ENCODE peak calls at places on chromosomes 3 and 15, in ten cellular contexts. J is T-helper 2 cell; O is right cardiac atrium; R is astrocyte; L is choroid plexus epithelial cell; T is GM03348; D is uterus; B is stromal cell of bone marrow; H is AG04450; Z is activated naive CD4-positive, alpha-beta T cell treated with anti-CD3 and anti-CD28 coated beads, Interleukin-2, amount 10 ng/mL, durations not matched to agents 7 days and 5 days. M is an unnamed sample.

GRCh38 chr3:10510086-10510742 is 4.8 kb upstream of the ATP2B2 start:
- DNase-seq in Z (no peak), T (no peak), J (no peak), H (no peak), R (no peak), B (no peak), D (no peak), L (no peak), O (no peak), M (no peak)

GRCh38 chr3:194058189-194058571 is 77.8 kb upstream of the HES1 start:
- DNase-seq in L (peak; percentile 71), H (no peak), Z (peak; percentile 45), B (peak; percentile 9), D (peak; percentile 38), O (peak; percentile 67), J (no peak), R (peak; percentile 61), T (peak; percentile 73), M (peak; percentile 66)

GRCh38 chr3:179668429-179668828 is 15.6 kb downstream of the USP13 start:
- DNase-seq in T (no peak), B (no peak), J (no peak), H (no peak), L (no peak), D (no peak), R (no peak), Z (no peak), O (no peak), M (no peak)

GRCh38 chr3:184335291-184335660 is 2.1 kb upstream of the FAM131A start:
- DNase-seq in T (no peak), L (no peak), D (no peak), Z (no peak), J (no peak), R (no peak), B (no peak), H (no peak), O (no peak), M (no peak)

GRCh38 chr15:70906842-70907241 is 14.2 kb downstream of the LRRC49 start:
- DNase-seq in Z (no peak), B (no peak), J (no peak), D (no peak), H (no peak), R (peak; percentile 46), O (no peak), L (peak; percentile 88), T (no peak), M (no peak)

GRCh38 chr15:75455424-75455981 is 4.0 kb upstream of the SIN3A start:
- DNase-seq in J (peak; percentile 84), L (peak; percentile 84), D (peak; percentile 86), O (peak; percentile 92), T (peak; percentile 95), Z (peak; percentile 94), R (peak; percentile 53), H (peak; percentile 36), B (peak; percentile 71), M (peak; percentile 88)

GRCh38 chr3:149572796-149573414 is 84.9 kb downstream of the WWTR1 start:
- DNase-seq in T (peak; percentile 78), Z (no peak), H (no peak), D (no peak), O (peak; percentile 45), R (peak; percentile 85), L (peak; percentile 74), J (no peak), B (peak; percentile 77), M (no peak)

GRCh38 chr3:151226088-151226563 is 23.1 kb upstream of the GPR171 start:
- DNase-seq in D (no peak), L (peak; percentile 95), O (no peak), T (peak; percentile 36), J (no peak), Z (no peak), R (peak; percentile 93), B (peak; percentile 31), H (no peak), M (no peak)

GRCh38 chr3:183224581-183224980 is 28.5 kb upstream of the B3GNT5 start:
- DNase-seq in B (no peak), O (no peak), Z (peak; percentile 51), J (no peak), L (no peak), H (no peak), T (no peak), D (no peak), R (no peak), M (no peak)

GRCh38 chr3:119944091-119944490 is 150.2 kb downstream of the GSK3B start:
- DNase-seq in B (no peak), H (no peak), R (no peak), T (no peak), O (no peak), D (no peak), L (no peak), Z (no peak), J (no peak), M (peak; percentile 45)

GRCh38 chr3:190120161-190121060 is at the start of gene P3H2:
- DNase-seq in T (peak; percentile 94), D (peak; percentile 80), R (peak; percentile 87), L (peak; percentile 94), O (peak; percentile 81), J (no peak), H (peak; percentile 78), Z (peak; percentile 25), B (peak; percentile 88), M (peak; percentile 95)

GRCh38 chr3:17039579-17039978 is 154.8 kb downstream of the PLCL2 start:
- DNase-seq in O (no peak), Z (no peak), H (peak; percentile 46), T (peak; percentile 82), L (peak; percentile 94), J (no peak), B (peak; percentile 15), R (peak; percentile 96), D (no peak), M (no peak)

GRCh38 chr3:188472331-188472730 is 318.4 kb downstream of the LPP start:
- DNase-seq in R (peak; percentile 59), O (no peak), D (no peak), J (no peak), H (no peak), Z (no peak), B (peak; percentile 36), L (peak; percentile 34), T (peak; percentile 12), M (no peak)